ENCODE peak calls at places on chromosomes 11 and 22, in eight cellular contexts. Y, W, K, R, E, T, H and G are unnamed samples.

GRCh38 chr22:32106930-32107329 is 52.2 kb downstream of the C22orf42 start:
- DNase-seq in Y (no peak), W (no peak), K (peak), R (no peak), E (peak), T (no peak), H (no peak), G (peak)

GRCh38 chr22:31609716-31610115 is 52.3 kb downstream of the PISD start:
- DNase-seq in Y (no peak), W (no peak), K (no peak), R (no peak), E (no peak), T (no peak), H (no peak), G (no peak)

GRCh38 chr11:128029219-128029722 is 558.1 kb downstream of the ETS1 start:
- DNase-seq in Y (no peak), W (no peak), K (no peak), R (no peak), E (no peak), T (no peak), H (no peak), G (peak)

GRCh38 chr22:38455530-38456271 is 702 bp upstream of the KCNJ4 start:
- DNase-seq in Y (no peak), W (peak), K (peak), R (peak), E (peak), T (peak), H (no peak), G (peak)

GRCh38 chr22:20816559-20816958 is 42.1 kb downstream of the PI4KA start:
- DNase-seq in Y (no peak), W (no peak), K (no peak), R (peak), E (no peak), T (no peak), H (no peak), G (no peak)

GRCh38 chr22:42269407-42270177 is 861 bp downstream of the TCF20 start:
- DNase-seq in Y (peak), W (peak), K (no peak), R (peak), E (peak), T (peak), H (no peak), G (peak)

GRCh38 chr22:49298834-49299750 is 528.6 kb downstream of the BRD1 start:
- DNase-seq in Y (no peak), W (no peak), K (no peak), R (no peak), E (no peak), T (no peak), H (no peak), G (no peak)

GRCh38 chr11:3177931-3178330 is 12.8 kb upstream of the OSBPL5 start:
- DNase-seq in Y (no peak), W (no peak), K (no peak), R (no peak), E (no peak), T (no peak), H (no peak), G (no peak)

GRCh38 chr11:64334764-64335741 is 5.0 kb upstream of the CCDC88B start:
- DNase-seq in Y (no peak), W (peak), K (no peak), R (no peak), E (peak), T (peak), H (peak), G (no peak)

GRCh38 chr11:62602141-62603071 is 741 bp upstream of the MTA2 start:
- DNase-seq in Y (peak), W (peak), K (no peak), R (peak), E (peak), T (peak), H (no peak), G (peak)